ENCODE peak calls at places on chromosomes 1 and 21, in eight cellular contexts. G is left ventricle myocardium superior; Z is heart left ventricle; T is posterior vena cava; K is HCT116; L is activated CD8-positive, alpha-beta memory T cell treated with anti-CD3 and anti-CD28 coated beads for 48 hours; E is stimulated activated CD4-positive, alpha-beta T cell treated with anti-CD3 and anti-CD28 coated beads, TNF-alpha, amount 100 ng/mL, for 48 hours; I is OCI-LY7. V is an unnamed sample.

GRCh38 chr1:206826409-206826808 is 39.0 kb upstream of the IL20 start:
- DNase-seq in G (no peak), Z (no peak), T (no peak), K (no peak), L (no peak), E (no peak), I (no peak), V (no peak)

GRCh38 chr1:114010433-114011184 is 31.3 kb downstream of the OLFML3 start:
- DNase-seq in G (no peak), Z (no peak), T (no peak), K (no peak), L (no peak), E (no peak), I (no peak), V (no peak)

GRCh38 chr21:38766987-38767722 is 38.6 kb upstream of the ETS2 start:
- DNase-seq in G (no peak), Z (no peak), T (no peak), K (no peak), L (no peak), E (peak; percentile 36), I (peak; percentile 79), V (peak; percentile 69)

GRCh38 chr1:32289256-32289655 is 2.6 kb upstream of the HDAC1 start:
- DNase-seq in G (no peak), Z (no peak), T (no peak), K (no peak), L (no peak), E (no peak), I (no peak), V (no peak)

GRCh38 chr1:36910281-36910725 is 124.0 kb downstream of the GRIK3 start:
- DNase-seq in G (no peak), Z (no peak), T (no peak), K (no peak), L (no peak), E (no peak), I (peak; percentile 64), V (no peak)

GRCh38 chr1:24742090-24742938 is 2.9 kb upstream of the CLIC4 start:
- DNase-seq in G (no peak), Z (no peak), T (peak; percentile 11), K (no peak), L (no peak), E (no peak), I (peak; percentile 25), V (no peak)

GRCh38 chr1:2921970-2922686 is 99.1 kb upstream of the ACTRT2 start:
- DNase-seq in G (peak; percentile 49), Z (no peak), T (no peak), K (peak; percentile 4), L (peak; percentile 4), E (peak; percentile 43), I (peak; percentile 15), V (peak; percentile 5)

GRCh38 chr21:29155933-29156260 is 25.5 kb downstream of the MAP3K7CL start:
- DNase-seq in G (no peak), Z (no peak), T (no peak), K (no peak), L (no peak), E (no peak), I (no peak), V (no peak)

GRCh38 chr1:240649733-240650700 is 38.1 kb upstream of the GREM2 start:
- DNase-seq in G (no peak), Z (no peak), T (no peak), K (no peak), L (no peak), E (no peak), I (no peak), V (no peak)

GRCh38 chr1:89125571-89126233 is at the start of gene GBP2:
- DNase-seq in G (peak; percentile 30), Z (no peak), T (peak; percentile 48), K (no peak), L (no peak), E (no peak), I (no peak), V (no peak)

GRCh38 chr1:247332901-247333361 is 1.3 kb upstream of the ZNF496 start:
- DNase-seq in G (peak; percentile 46), Z (no peak), T (peak; percentile 84), K (no peak), L (no peak), E (no peak), I (no peak), V (no peak)

GRCh38 chr1:167991546-167991945 is 54.7 kb upstream of the MPC2 start:
- DNase-seq in G (no peak), Z (no peak), T (no peak), K (no peak), L (no peak), E (no peak), I (no peak), V (no peak)

GRCh38 chr1:167110586-167110985 is 16.7 kb downstream of the STYXL2 start:
- DNase-seq in G (no peak), Z (no peak), T (no peak), K (no peak), L (no peak), E (no peak), I (peak; percentile 54), V (no peak)

GRCh38 chr1:119766374-119766794 is 2.3 kb downstream of the HMGCS2 start:
- DNase-seq in G (no peak), Z (no peak), T (no peak), K (no peak), L (no peak), E (no peak), I (no peak), V (no peak)

GRCh38 chr1:229889031-229889517 is 178.0 kb upstream of the GALNT2 start:
- DNase-seq in G (no peak), Z (no peak), T (no peak), K (no peak), L (no peak), E (no peak), I (no peak), V (no peak)

GRCh38 chr1:176897350-176898236 is 266.9 kb downstream of the ASTN1 start:
- DNase-seq in G (peak; percentile 80), Z (peak; percentile 76), T (no peak), K (peak; percentile 39), L (peak; percentile 2), E (peak; percentile 32), I (peak; percentile 67), V (no peak)

GRCh38 chr1:107844009-107844408 is 121.0 kb downstream of the VAV3 start:
- DNase-seq in G (no peak), Z (no peak), T (no peak), K (no peak), L (no peak), E (no peak), I (no peak), V (no peak)

GRCh38 chr1:60423181-60423780 is 349.7 kb upstream of the C1orf87 start:
- DNase-seq in G (no peak), Z (no peak), T (no peak), K (no peak), L (no peak), E (no peak), I (no peak), V (no peak)

GRCh38 chr1:12692967-12693782 is 22.7 kb upstream of the AADACL3 start:
- DNase-seq in G (no peak), Z (no peak), T (no peak), K (no peak), L (no peak), E (no peak), I (no peak), V (no peak)

GRCh38 chr21:44000360-44000759 is 11.7 kb upstream of the TRAPPC10 start:
- DNase-seq in G (no peak), Z (no peak), T (peak; percentile 73), K (no peak), L (no peak), E (no peak), I (no peak), V (no peak)

GRCh38 chr1:65267291-65268087 is 41.9 kb upstream of the DNAJC6 start:
- DNase-seq in G (no peak), Z (no peak), T (no peak), K (no peak), L (no peak), E (no peak), I (no peak), V (no peak)

GRCh38 chr1:53606197-53607095 is 132.5 kb downstream of the GLIS1 start:
- DNase-seq in G (no peak), Z (peak; percentile 25), T (peak; percentile 72), K (no peak), L (no peak), E (no peak), I (no peak), V (no peak)

GRCh38 chr1:209983953-209984352 is 45.9 kb downstream of the SYT14 start:
- DNase-seq in G (no peak), Z (no peak), T (no peak), K (no peak), L (no peak), E (no peak), I (no peak), V (no peak)

GRCh38 chr1:48127735-48128685 is 94.5 kb upstream of the SLC5A9 start:
- DNase-seq in G (no peak), Z (no peak), T (no peak), K (no peak), L (no peak), E (no peak), I (no peak), V (no peak)

GRCh38 chr1:56501888-56502287 is 77.5 kb downstream of the PLPP3 start:
- DNase-seq in G (peak; percentile 61), Z (no peak), T (no peak), K (no peak), L (no peak), E (no peak), I (no peak), V (no peak)

GRCh38 chr1:33338495-33339211 is 17.8 kb upstream of the A3GALT2 start:
- DNase-seq in G (peak; percentile 54), Z (no peak), T (no peak), K (no peak), L (no peak), E (no peak), I (no peak), V (no peak)

GRCh38 chr1:91487469-91487868 is 13.2 kb upstream of the CDC7 start:
- DNase-seq in G (no peak), Z (no peak), T (no peak), K (no peak), L (no peak), E (no peak), I (no peak), V (no peak)

GRCh38 chr1:212669102-212669501 is 30.5 kb downstream of the BATF3 start:
- DNase-seq in G (no peak), Z (no peak), T (no peak), K (peak; percentile 10), L (no peak), E (no peak), I (peak; percentile 48), V (no peak)

GRCh38 chr1:6745073-6745472 is 40.2 kb upstream of the CAMTA1 start:
- DNase-seq in G (no peak), Z (no peak), T (peak; percentile 19), K (no peak), L (no peak), E (no peak), I (no peak), V (peak; percentile 56)

GRCh38 chr1:224631471-224632105 is 15.5 kb downstream of the CNIH3 start:
- DNase-seq in G (no peak), Z (no peak), T (no peak), K (no peak), L (no peak), E (no peak), I (no peak), V (no peak)

GRCh38 chr21:26587621-26588260 is 14.7 kb upstream of the CYYR1 start:
- DNase-seq in G (no peak), Z (no peak), T (no peak), K (no peak), L (no peak), E (no peak), I (no peak), V (no peak)

GRCh38 chr1:62746086-62746808 is 37.7 kb upstream of the ATG4C start:
- DNase-seq in G (no peak), Z (no peak), T (no peak), K (peak; percentile 31), L (no peak), E (no peak), I (peak; percentile 50), V (no peak)

GRCh38 chr21:27505516-27505915 is 538.6 kb upstream of the ADAMTS5 start:
- DNase-seq in G (no peak), Z (no peak), T (no peak), K (no peak), L (no peak), E (no peak), I (no peak), V (no peak)

GRCh38 chr1:96565546-96565945 is 156.0 kb upstream of the PTBP2 start:
- DNase-seq in G (no peak), Z (no peak), T (no peak), K (no peak), L (no peak), E (no peak), I (no peak), V (no peak)

V was measured in stimulated activated naive CD4-positive, alpha-beta T cell treated with Interleukin-2 at 50 U/mL for 16 hours.